ENCODE peak calls at places on chromosomes 6 and 20, in nine cellular contexts. X is endodermal cell, J is HL-60, K is left ventricle myocardium inferior, F is psoas muscle, R is tibial artery, I is fibroblast of lung, G is fibroblast of mammary gland, C is heart left ventricle. O is an unnamed sample.

GRCh38 chr6:169915769-169916550 is 164.5 kb downstream of the ERMARD start:
- DNase-seq in J (no peak), X (peak), K (no peak), I (no peak), F (no peak), R (no peak), G (no peak), C (no peak), O (no peak)

GRCh38 chr6:105317607-105318533 is 85.0 kb downstream of the PREP start:
- DNase-seq in X (peak), K (no peak), G (no peak), R (no peak), J (no peak), F (no peak), I (no peak), C (no peak), O (no peak)

GRCh38 chr20:17643531-17644188 is 38.4 kb downstream of the RRBP1 start:
- DNase-seq in R (no peak), F (no peak), J (no peak), I (no peak), X (no peak), G (no peak), K (no peak), C (no peak), O (no peak)

GRCh38 chr6:119171442-119171841 is 93.0 kb upstream of the FAM184A start:
- DNase-seq in C (no peak), K (no peak), F (no peak), G (no peak), I (no peak), J (no peak), X (no peak), R (no peak), O (no peak)

GRCh38 chr6:122800906-122801305 is 11.8 kb downstream of the SMPDL3A start:
- DNase-seq in F (no peak), C (no peak), G (no peak), R (no peak), I (no peak), K (no peak), J (no peak), X (no peak), O (no peak)

GRCh38 chr6:90179190-90180169 is 117.2 kb downstream of the BACH2 start:
- DNase-seq in F (no peak), X (peak), C (no peak), R (no peak), G (peak), J (no peak), K (no peak), I (no peak), O (no peak)

GRCh38 chr6:139587469-139587868 is 213.0 kb upstream of the CITED2 start:
- DNase-seq in J (no peak), I (peak), C (no peak), R (no peak), K (no peak), F (no peak), G (peak), X (no peak), O (no peak)

GRCh38 chr6:37611516-37611915 is 86.2 kb downstream of the MDGA1 start:
- DNase-seq in C (no peak), R (no peak), X (no peak), F (no peak), J (no peak), K (no peak), G (no peak), I (no peak), O (no peak)

GRCh38 chr6:146650799-146651481 is 52.2 kb downstream of the ADGB start:
- DNase-seq in G (no peak), F (no peak), R (no peak), C (no peak), I (no peak), J (no peak), X (no peak), K (no peak), O (no peak)

GRCh38 chr6:17932362-17932852 is 55.0 kb downstream of the KIF13A start:
- DNase-seq in X (no peak), K (peak), J (peak), R (peak), I (peak), C (peak), F (peak), G (peak), O (no peak)

GRCh38 chr6:82348130-82348529 is 15.5 kb upstream of the TPBG start:
- DNase-seq in K (no peak), X (peak), G (no peak), I (no peak), F (no peak), R (no peak), C (no peak), J (no peak), O (no peak)

GRCh38 chr20:40339661-40340449 is 349.2 kb downstream of the MAFB start:
- DNase-seq in I (no peak), R (peak), C (peak), K (peak), J (peak), F (peak), G (peak), X (no peak), O (no peak)

GRCh38 chr6:27426045-27426620 is 37.6 kb downstream of the ZNF391 start:
- DNase-seq in I (no peak), R (no peak), X (no peak), K (no peak), C (no peak), F (no peak), J (no peak), G (no peak), O (no peak)

GRCh38 chr6:36075656-36076055 is 48.0 kb downstream of the MAPK14 start:
- DNase-seq in C (no peak), R (no peak), F (no peak), J (peak), I (no peak), K (no peak), G (no peak), X (peak), O (no peak)

GRCh38 chr20:34938466-34939163 is 17.0 kb downstream of the GSS start:
- DNase-seq in X (no peak), R (peak), C (peak), F (peak), K (peak), G (no peak), J (peak), I (no peak), O (no peak)

GRCh38 chr6:138263963-138264362 is 45.7 kb upstream of the PBOV1 start:
- DNase-seq in F (no peak), J (no peak), I (no peak), C (no peak), R (no peak), K (no peak), X (no peak), G (no peak), O (no peak)

GRCh38 chr6:79646006-79646405 is 14.9 kb downstream of the SH3BGRL2 start:
- DNase-seq in X (peak), R (no peak), G (no peak), J (no peak), I (no peak), K (no peak), C (no peak), F (no peak), O (no peak)

GRCh38 chr20:6395695-6396094 is 272.9 kb upstream of the FERMT1 start:
- DNase-seq in R (no peak), G (no peak), F (no peak), C (no peak), X (no peak), I (peak), K (no peak), J (no peak), O (no peak)

GRCh38 chr20:52037370-52037769 is 154.2 kb downstream of the ZFP64 start:
- DNase-seq in F (no peak), R (no peak), K (no peak), X (no peak), G (no peak), J (no peak), C (no peak), I (no peak), O (no peak)

GRCh38 chr6:42030585-42031506 is 19.5 kb upstream of the TAF8 start:
- DNase-seq in X (peak), J (peak), I (peak), R (no peak), C (peak), G (no peak), F (peak), K (peak), O (no peak)

GRCh38 chr6:30264731-30265130 is 51.5 kb upstream of the TRIM26 start:
- DNase-seq in X (no peak), K (no peak), I (no peak), G (peak), C (no peak), R (no peak), J (no peak), F (no peak), O (no peak)

GRCh38 chr6:99613705-99614429 is 7.2 kb downstream of the PRDM13 start:
- DNase-seq in G (no peak), K (no peak), R (no peak), I (no peak), C (no peak), F (no peak), J (peak), X (peak), O (no peak)

GRCh38 chr6:157139054-157139708 is 184.1 kb downstream of the TMEM242 start:
- DNase-seq in G (no peak), J (no peak), K (no peak), C (no peak), R (no peak), F (no peak), X (peak), I (no peak), O (no peak)

GRCh38 chr6:28449056-28449455 is 5.8 kb upstream of the ZSCAN23 start:
- DNase-seq in G (no peak), C (no peak), F (no peak), J (no peak), X (no peak), K (no peak), R (no peak), I (no peak), O (no peak)

GRCh38 chr6:84625510-84625909 is 138.9 kb downstream of the TBX18 start:
- DNase-seq in X (no peak), J (no peak), I (no peak), F (no peak), C (no peak), G (no peak), K (no peak), R (no peak), O (no peak)

GRCh38 chr6:37417393-37417792 is 15.6 kb upstream of the CMTR1 start:
- DNase-seq in X (no peak), C (no peak), R (no peak), K (no peak), G (no peak), J (no peak), F (no peak), I (no peak), O (no peak)

GRCh38 chr20:34834459-34834893 is 9.0 kb upstream of the NCOA6 start:
- DNase-seq in G (peak), J (no peak), C (no peak), R (no peak), K (no peak), X (no peak), F (no peak), I (peak), O (no peak)

GRCh38 chr6:390914-391558 is 516 bp upstream of the IRF4 start:
- DNase-seq in G (peak), X (peak), C (no peak), J (no peak), F (no peak), R (no peak), K (no peak), I (peak), O (no peak)

GRCh38 chr20:13009682-13010406 is 1.1 kb downstream of the SPTLC3 start:
- DNase-seq in X (no peak), F (no peak), C (peak), J (peak), G (peak), I (peak), K (no peak), R (peak), O (peak)

GRCh38 chr20:49680475-49680874 is 33.2 kb downstream of the B4GALT5 start:
- DNase-seq in K (no peak), R (no peak), C (no peak), G (no peak), J (no peak), I (peak), F (no peak), X (no peak), O (no peak)

GRCh38 chr6:45437441-45437820 is 59.7 kb upstream of the SUPT3H start:
- DNase-seq in I (no peak), F (no peak), R (no peak), C (no peak), X (no peak), G (no peak), K (no peak), J (no peak), O (no peak)
- H3K4me3 ChIP-seq in I (no peak), F (no peak), R (no peak), C (no peak), X (no peak), G (no peak), K (no peak), J (no peak), O (no peak)

DNA sequence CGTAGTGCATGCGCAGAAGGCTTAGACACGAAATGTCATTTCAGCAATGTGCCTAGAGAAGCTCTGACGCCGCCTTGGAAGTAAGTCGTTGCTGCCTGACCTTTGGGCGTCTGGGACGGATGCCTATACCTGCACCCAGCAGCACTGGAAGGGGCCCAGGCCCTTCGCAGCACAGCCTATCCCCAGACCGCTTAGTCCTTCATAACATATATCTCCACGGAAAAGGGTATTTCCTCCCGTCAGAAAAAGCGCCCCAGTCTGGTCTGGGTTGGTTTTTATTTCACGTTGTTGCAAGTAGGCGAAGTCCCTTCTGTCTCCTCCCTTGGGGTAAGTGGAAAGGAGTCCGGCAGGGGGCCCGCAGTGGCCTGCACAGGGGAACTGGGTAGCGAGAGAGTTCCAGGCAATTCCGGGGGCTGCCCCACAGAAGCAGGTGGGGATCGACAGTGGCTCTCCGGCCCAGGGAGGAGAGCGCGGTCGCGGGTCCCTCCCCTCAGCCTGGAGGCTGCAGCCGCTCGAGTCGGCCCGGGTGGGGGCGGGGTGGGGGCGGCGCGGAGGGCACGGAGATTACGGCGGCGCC is 558 bp upstream of the EYA4 start:
- DNase-seq in G (no peak), R (no peak), I (peak), F (peak), C (peak), X (peak), K (peak), J (no peak), O (no peak)
- TF ChIP-seq CTCF in G (no peak), R (no peak), I (peak), F (peak), C (peak), X (peak), K (no peak), J (no peak), O (no peak)

GRCh38 chr20:33584976-33585375 is 77.2 kb upstream of the C20orf144 start:
- DNase-seq in F (no peak), X (no peak), G (no peak), R (no peak), I (no peak), J (no peak), C (no peak), K (no peak), O (no peak)
- H3K4me3 ChIP-seq in F (no peak), X (no peak), G (no peak), R (no peak), I (no peak), J (no peak), C (no peak), K (no peak), O (no peak)

DNA sequence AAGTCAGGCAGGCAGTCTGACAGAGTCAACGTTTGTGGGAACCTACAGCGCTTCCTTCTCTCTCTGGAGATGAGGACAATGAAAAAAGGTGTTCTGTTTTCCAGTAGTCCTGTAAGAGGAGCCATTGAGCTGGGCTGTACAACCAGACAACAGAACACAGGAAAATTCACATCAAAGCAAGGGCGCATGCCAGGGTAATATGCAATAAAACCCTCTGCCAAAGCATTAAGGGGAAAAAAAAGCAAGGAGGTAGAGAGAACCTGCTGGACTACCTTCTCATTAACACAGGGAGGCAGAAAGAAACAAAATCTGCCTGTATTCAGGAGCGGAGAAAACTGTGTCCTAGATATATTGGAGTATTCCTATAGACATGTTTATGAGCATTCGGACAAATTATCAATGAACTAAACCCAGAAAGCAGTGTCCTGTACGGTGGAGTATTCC is 1.3 kb downstream of the RNF24 start:
- DNase-seq in K (no peak), C (no peak), I (peak), J (peak), R (no peak), F (no peak), G (peak), X (peak), O (no peak)
- TF ChIP-seq CTCF in K (peak), C (peak), I (peak), J (peak), R (no peak), F (peak), G (peak), X (peak), O (peak)

GRCh38 chr6:137233561-137234504 is 14.6 kb upstream of the IFNGR1 start:
- DNase-seq in K (no peak), G (peak), F (peak), X (no peak), R (peak), I (peak), C (peak), J (peak), O (no peak)
- H3K4me3 ChIP-seq in K (no peak), G (no peak), F (no peak), X (no peak), R (no peak), I (no peak), C (no peak), J (no peak), O (no peak)

O was measured in GM12864.